ENCODE peak calls at places on chromosomes 6 and 20, in seven cellular contexts. X, M, V, L, D, C and E are unnamed samples.

GRCh38 chr20:3874194-3874824 is 14.9 kb upstream of the PANK2 start:
- DNase-seq in X (no peak), M (peak; percentile 29), V (no peak), L (no peak), D (no peak), C (no peak), E (peak; percentile 53)

GRCh38 chr6:136860043-136860442 is 37.7 kb downstream of the PEX7 start:
- DNase-seq in X (no peak), M (no peak), V (no peak), L (no peak), D (no peak), C (peak; percentile 18), E (no peak)

GRCh38 chr6:144248003-144248402 is 37.1 kb upstream of the UTRN start:
- DNase-seq in X (no peak), M (no peak), V (no peak), L (no peak), D (no peak), C (no peak), E (no peak)

GRCh38 chr6:19682859-19683258 is 154.3 kb upstream of the ID4 start:
- DNase-seq in X (no peak), M (no peak), V (no peak), L (no peak), D (no peak), C (no peak), E (no peak)

GRCh38 chr6:138107752-138108592 is 753 bp upstream of the PERP start:
- DNase-seq in X (no peak), M (no peak), V (no peak), L (no peak), D (no peak), C (peak; percentile 49), E (no peak)

GRCh38 chr6:80223743-80224212 is 117.3 kb downstream of the BCKDHB start:
- DNase-seq in X (no peak), M (peak; percentile 63), V (no peak), L (peak; percentile 39), D (no peak), C (no peak), E (peak; percentile 97)

GRCh38 chr20:56005389-56005715 is at the start of gene CBLN4:
- DNase-seq in X (no peak), M (no peak), V (no peak), L (no peak), D (no peak), C (no peak), E (no peak)

GRCh38 chr6:56699066-56699654 is 56.5 kb upstream of the DST start:
- DNase-seq in X (no peak), M (peak; percentile 65), V (no peak), L (peak; percentile 69), D (no peak), C (no peak), E (peak; percentile 70)

GRCh38 chr6:149247385-149247763 is 70.1 kb upstream of the TAB2 start:
- DNase-seq in X (no peak), M (no peak), V (no peak), L (no peak), D (no peak), C (no peak), E (no peak)

GRCh38 chr6:149244105-149244504 is 73.4 kb upstream of the TAB2 start:
- DNase-seq in X (no peak), M (no peak), V (no peak), L (no peak), D (no peak), C (no peak), E (no peak)

GRCh38 chr6:149248688-149249369 is 68.7 kb upstream of the TAB2 start:
- DNase-seq in X (no peak), M (no peak), V (no peak), L (no peak), D (no peak), C (no peak), E (no peak)

GRCh38 chr6:149249370-149250357 is 67.8 kb upstream of the TAB2 start:
- DNase-seq in X (no peak), M (peak; percentile 13), V (no peak), L (peak; percentile 49), D (no peak), C (no peak), E (no peak)

DNA sequence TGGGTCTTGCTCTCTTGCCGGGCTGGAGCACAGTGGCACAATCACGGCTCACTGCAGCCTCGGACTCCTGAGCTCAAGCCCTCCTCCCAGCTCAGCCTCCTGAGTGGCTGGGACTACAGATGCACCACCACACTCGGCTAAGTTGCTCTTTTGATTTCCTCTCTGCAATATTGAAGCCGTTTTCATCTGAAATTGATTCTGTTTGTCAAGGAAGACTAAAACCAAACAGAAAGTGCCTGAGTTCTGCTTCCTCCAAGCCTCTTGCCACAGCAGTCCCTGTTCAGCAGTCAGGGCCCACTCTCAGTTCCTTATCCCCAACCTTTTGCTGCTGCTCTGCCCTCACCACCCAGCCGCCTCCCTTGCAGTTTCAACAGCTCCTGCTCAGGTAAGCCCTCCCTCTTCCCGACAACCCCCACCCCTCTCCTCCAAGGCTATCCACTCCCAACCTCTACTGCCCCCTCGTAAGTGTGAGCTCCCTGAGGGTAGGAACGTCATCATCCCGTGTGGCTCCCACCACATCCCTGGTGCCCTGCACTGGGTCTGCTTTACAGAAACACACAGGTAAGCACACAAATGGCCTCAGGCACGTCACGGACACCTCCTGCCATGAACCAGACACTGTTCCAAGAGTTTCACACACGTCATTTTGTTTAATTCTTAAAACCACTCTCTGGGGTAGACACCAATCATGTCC is 70.7 kb upstream of the TAB2 start:
- DNase-seq in X (no peak), M (no peak), V (no peak), L (no peak), D (peak; percentile 89), C (no peak), E (no peak)
- H3K4me3 ChIP-seq in X (no peak overlapping the region), M (no peak overlapping the region), V (no peak overlapping the region), L (no peak overlapping the region), D (peak overlapping the region; percentile 24), C (no peak overlapping the region), E (no peak overlapping the region)

GRCh38 chr6:147549531-147549930 is 41.0 kb downstream of the SAMD5 start:
- DNase-seq in X (no peak), M (no peak), V (no peak), L (no peak), D (no peak), C (no peak), E (no peak)

GRCh38 chr6:147548930-147549475 is 40.5 kb downstream of the SAMD5 start:
- DNase-seq in X (no peak), M (no peak), V (no peak), L (no peak), D (no peak), C (no peak), E (no peak)

GRCh38 chr6:147547369-147547902 is 38.9 kb downstream of the SAMD5 start:
- DNase-seq in X (no peak), M (no peak), V (no peak), L (peak; percentile 3), D (no peak), C (no peak), E (no peak)

GRCh38 chr6:147554281-147554680 is 45.8 kb downstream of the SAMD5 start:
- DNase-seq in X (no peak), M (no peak), V (no peak), L (no peak), D (no peak), C (no peak), E (no peak)

DNA sequence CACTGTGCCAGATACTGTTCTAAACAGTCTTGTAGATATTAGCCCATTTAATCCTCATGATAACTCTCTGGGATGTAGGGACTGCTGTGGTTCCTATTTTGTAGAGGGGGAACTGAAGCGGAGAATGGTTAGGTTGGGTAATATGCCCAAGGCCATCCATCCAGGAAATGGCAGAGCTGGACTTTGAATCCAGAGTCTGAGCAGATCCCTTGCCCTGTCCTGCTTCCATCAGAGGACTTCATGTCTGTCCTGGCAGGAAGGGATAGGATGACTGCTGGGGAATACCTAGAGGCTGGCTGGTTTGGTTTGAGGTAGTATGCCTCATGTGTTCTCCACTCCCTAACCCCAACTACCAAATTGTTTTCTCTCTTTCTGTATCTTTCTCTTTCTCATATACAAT is 44.6 kb downstream of the SAMD5 start:
- DNase-seq in X (no peak), M (no peak), V (no peak), L (no peak), D (no peak), C (no peak), E (no peak)
- TF ChIP-seq CTCF in X (no peak), M (no peak), V (no peak), L (no peak), D (no peak), C (no peak), E (no peak)

GRCh38 chr20:35329435-35330139 is 37.4 kb upstream of the FAM83C start:
- DNase-seq in X (no peak), M (no peak), V (no peak), L (peak; percentile 44), D (no peak), C (no peak), E (no peak)

GRCh38 chr20:35328689-35329088 is 36.5 kb upstream of the FAM83C start:
- DNase-seq in X (no peak), M (no peak), V (no peak), L (no peak), D (no peak), C (no peak), E (no peak)

GRCh38 chr20:35326732-35327073 is 34.5 kb upstream of the FAM83C start:
- DNase-seq in X (no peak), M (no peak), V (no peak), L (no peak), D (no peak), C (no peak), E (no peak)

GRCh38 chr20:35327074-35327976 is 35.1 kb upstream of the FAM83C start:
- DNase-seq in X (no peak), M (no peak), V (no peak), L (no peak), D (no peak), C (no peak), E (no peak)

DNA sequence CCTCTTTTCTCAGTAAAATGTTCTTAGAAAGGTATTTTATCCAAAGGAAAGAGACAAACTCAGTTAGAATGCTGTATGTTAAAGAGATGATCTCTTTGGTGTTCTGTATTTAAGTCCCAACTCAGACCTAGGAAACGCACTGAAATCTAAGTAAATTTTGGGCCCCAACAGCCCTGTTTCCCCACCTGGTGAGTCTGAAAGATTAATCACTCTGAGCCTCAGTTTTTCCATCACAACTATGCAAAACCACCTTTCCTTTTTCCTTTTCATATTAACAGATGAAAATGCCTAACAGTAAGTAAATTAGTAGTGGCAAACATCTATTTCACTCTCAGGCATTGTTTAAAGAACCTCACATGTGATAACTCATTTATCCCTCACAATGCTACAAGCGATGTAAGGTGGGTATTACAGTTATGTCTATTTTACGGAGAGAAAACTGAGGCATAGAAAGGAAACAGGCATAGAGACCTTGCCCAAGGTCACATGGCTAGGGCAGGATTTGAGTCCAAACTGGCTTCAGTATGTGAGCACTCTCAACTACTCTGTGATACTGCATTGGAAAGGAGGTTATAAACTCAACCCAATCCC is 36.0 kb upstream of the FAM83C start:
- DNase-seq in X (no peak), M (no peak), V (no peak), L (no peak), D (no peak), C (no peak), E (no peak)
- H3K4me3 ChIP-seq in X (no peak overlapping the region), M (no peak overlapping the region), V (no peak overlapping the region), L (no peak overlapping the region), D (no peak overlapping the region), C (no peak overlapping the region), E (no peak overlapping the region)

DNA sequence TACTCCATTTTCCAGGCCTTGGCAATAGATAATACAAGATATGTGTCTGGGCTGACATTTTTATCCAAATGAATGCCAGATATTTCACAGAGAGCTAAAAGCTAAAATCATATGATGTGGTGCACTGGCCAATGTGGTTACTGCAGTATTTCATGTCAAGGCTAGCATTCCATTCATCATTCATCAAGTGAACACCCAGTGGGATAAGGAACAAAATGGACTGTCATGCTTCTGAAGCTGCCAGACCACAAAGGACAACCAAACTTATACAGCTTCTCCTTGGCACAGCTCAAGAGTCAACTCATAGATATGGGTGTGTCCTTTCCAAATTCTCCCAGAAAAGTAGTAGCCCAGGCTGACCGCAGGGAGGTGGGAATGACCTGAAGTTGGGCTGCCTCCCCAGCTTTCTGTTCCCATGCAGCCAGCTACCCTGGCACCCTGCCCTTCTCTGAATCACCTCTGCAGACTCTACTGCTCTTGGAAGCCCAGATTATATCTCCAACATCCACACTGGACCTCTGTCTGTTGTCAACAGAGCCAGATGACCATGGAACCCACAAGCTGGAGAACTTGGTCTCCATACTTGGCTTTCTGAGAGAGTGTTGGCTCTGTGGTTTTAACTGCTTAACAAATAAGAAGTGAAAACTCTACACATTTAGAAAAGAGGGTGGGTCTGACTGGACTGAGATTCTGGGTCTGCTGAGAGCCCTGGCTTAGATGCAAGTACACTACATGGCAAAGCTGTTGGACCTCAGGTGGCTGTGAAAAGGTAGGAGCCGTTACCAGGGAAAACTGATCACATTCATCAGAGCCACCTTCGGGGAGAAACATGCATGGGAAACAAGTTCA is 122.8 kb downstream of the ALDH8A1 start:
- DNase-seq in X (peak; percentile 92), M (peak; percentile 99), V (peak; percentile 50), L (peak; percentile 98), D (no peak), C (peak; percentile 56), E (peak; percentile 100)
- TF ChIP-seq CTCF in X (no peak), M (peak; percentile 18), V (no peak), L (peak; percentile 29), D (no peak), C (no peak), E (peak; percentile 60)